ENCODE peak calls at places on chromosomes 13 and 19, in ten cellular contexts. M, Q, D, Y, O, V, G, T, P and C are unnamed samples.

GRCh38 chr19:4352701-4353121 is 9.3 kb downstream of the MPND start:
- DNase-seq in M (no peak), Q (no peak), D (no peak), Y (peak; percentile 77), O (peak; percentile 71), V (peak; percentile 53), G (peak; percentile 65), T (no peak), P (peak; percentile 73), C (peak; percentile 68)

GRCh38 chr19:4723465-4724251 is at the start of gene DPP9:
- DNase-seq in M (peak; percentile 97), Q (peak; percentile 82), D (peak; percentile 95), Y (peak; percentile 99), O (peak; percentile 99), V (peak; percentile 98), G (peak; percentile 100), T (peak; percentile 99), P (peak; percentile 98), C (peak; percentile 99)

GRCh38 chr19:33297401-33298145 is 4.8 kb downstream of the CEBPA start:
- DNase-seq in M (no peak), Q (no peak), D (no peak), Y (no peak), O (peak; percentile 48), V (no peak), G (no peak), T (no peak), P (no peak), C (no peak)

GRCh38 chr19:34487651-34488051 is 6.1 kb downstream of the WTIP start:
- DNase-seq in M (no peak), Q (no peak), D (no peak), Y (no peak), O (peak; percentile 55), V (no peak), G (no peak), T (peak; percentile 52), P (no peak), C (no peak)

GRCh38 chr13:51435002-51435578 is 17.7 kb downstream of the INTS6 start:
- DNase-seq in M (no peak), Q (no peak), D (no peak), Y (peak; percentile 64), O (no peak), V (no peak), G (peak; percentile 45), T (no peak), P (peak; percentile 51), C (no peak)

GRCh38 chr13:79194272-79194671 is 211.8 kb downstream of the RBM26 start:
- DNase-seq in M (no peak), Q (no peak), D (no peak), Y (no peak), O (no peak), V (no peak), G (peak; percentile 89), T (no peak), P (no peak), C (no peak)

GRCh38 chr13:110963554-110963970 is 48.7 kb upstream of the ANKRD10 start:
- DNase-seq in M (no peak), Q (no peak), D (no peak), Y (no peak), O (no peak), V (no peak), G (no peak), T (no peak), P (no peak), C (no peak)

GRCh38 chr19:46345157-46345556 is 1.7 kb upstream of the PPP5C start:
- DNase-seq in M (no peak), Q (no peak), D (no peak), Y (no peak), O (no peak), V (no peak), G (no peak), T (no peak), P (no peak), C (no peak)

GRCh38 chr19:49117677-49118564 is 1.0 kb downstream of the C19orf73 start:
- DNase-seq in M (peak; percentile 36), Q (no peak), D (no peak), Y (no peak), O (no peak), V (no peak), G (peak; percentile 15), T (no peak), P (no peak), C (no peak)

GRCh38 chr13:74907788-74908187 is 574.2 kb downstream of the TBC1D4 start:
- DNase-seq in M (no peak), Q (no peak), D (no peak), Y (no peak), O (no peak), V (no peak), G (no peak), T (no peak), P (no peak), C (no peak)

GRCh38 chr19:33815410-33816340 is 19.0 kb downstream of the KCTD15 start:
- DNase-seq in M (no peak), Q (no peak), D (peak; percentile 16), Y (peak; percentile 50), O (peak; percentile 46), V (peak; percentile 28), G (no peak), T (peak; percentile 40), P (peak; percentile 41), C (peak; percentile 8)

GRCh38 chr13:51874651-51875050 is 12.9 kb downstream of the CCDC70 start:
- DNase-seq in M (no peak), Q (no peak), D (no peak), Y (no peak), O (no peak), V (no peak), G (no peak), T (peak; percentile 7), P (no peak), C (no peak)

GRCh38 chr13:37132211-37132610 is 26.7 kb upstream of the CSNK1A1L start:
- DNase-seq in M (no peak), Q (no peak), D (no peak), Y (no peak), O (no peak), V (no peak), G (no peak), T (no peak), P (no peak), C (no peak)
- H3K4me1 ChIP-seq in M (peaks cover 12% of the 10 kb centered on the region), Q (peaks cover 5% of the 10 kb centered on the region), D (peaks cover 20% of the 10 kb centered on the region), Y (no peaks in the 10 kb centered on the region), O (peaks cover 31% of the 10 kb centered on the region), V (no peaks in the 10 kb centered on the region), G (no peaks in the 10 kb centered on the region), T (peaks cover 3% of the 10 kb centered on the region), P (no peaks in the 10 kb centered on the region), C (no peaks in the 10 kb centered on the region)

GRCh38 chr13:24348797-24349515 is 39.6 kb downstream of the C1QTNF9 start:
- DNase-seq in M (no peak), Q (no peak), D (no peak), Y (no peak), O (no peak), V (peak; percentile 68), G (no peak), T (no peak), P (no peak), C (no peak)
- H3K27ac ChIP-seq in M (no peak overlapping the region), Q (no peak overlapping the region), D (no peak overlapping the region), Y (no peak overlapping the region), O (no peak overlapping the region), V (no peak overlapping the region), G (no peak overlapping the region), T (no peak overlapping the region), P (no peak overlapping the region), C (no peak overlapping the region)

DNA sequence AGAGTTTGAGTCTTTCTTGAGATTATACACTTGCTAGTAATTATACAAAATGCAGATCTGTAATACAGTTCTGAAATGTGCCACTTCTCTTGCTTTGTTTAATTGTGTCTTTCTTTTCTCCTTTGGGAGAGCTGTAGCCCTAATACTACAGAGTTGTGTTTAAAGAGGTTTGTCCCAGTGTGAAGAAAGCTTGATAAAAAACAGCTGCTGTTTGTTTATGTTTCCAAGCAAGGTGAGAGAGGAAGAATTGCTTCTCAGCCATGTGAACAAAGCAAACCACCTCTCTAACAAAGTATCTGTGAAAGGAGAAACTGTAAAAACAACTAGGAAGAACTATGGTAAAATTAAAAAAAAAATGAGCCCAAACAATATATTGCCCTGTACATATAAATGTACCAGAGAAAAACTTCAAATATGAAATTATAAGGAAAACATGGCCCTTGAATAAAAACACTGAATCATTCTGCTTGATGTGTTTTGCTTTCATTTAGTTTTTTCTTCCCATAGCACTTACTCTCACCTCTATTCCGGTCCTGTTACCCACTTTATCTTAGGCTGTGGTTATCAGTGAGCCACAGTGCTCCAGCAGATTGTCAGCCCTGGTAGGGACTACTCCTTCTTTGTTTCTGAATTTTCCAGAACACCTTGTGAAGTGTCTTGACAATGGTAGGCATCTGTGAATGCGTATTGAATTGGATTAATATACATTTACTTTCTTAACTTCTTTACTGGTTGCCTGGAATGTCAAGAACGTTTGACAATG is 257.1 kb downstream of the MTUS2 start:
- DNase-seq in M (no peak), Q (no peak), D (no peak), Y (no peak), O (no peak), V (no peak), G (no peak), T (no peak), P (no peak), C (no peak)
- H3K9me3 ChIP-seq in M (peaks cover 27% of the 10 kb centered on the region), Q (no peaks in the 10 kb centered on the region), D (peaks cover 5% of the 10 kb centered on the region), Y (no peaks in the 10 kb centered on the region), O (no peaks in the 10 kb centered on the region), V (no peaks in the 10 kb centered on the region), G (no peaks in the 10 kb centered on the region), T (no peaks in the 10 kb centered on the region), P (no peaks in the 10 kb centered on the region), C (no peaks in the 10 kb centered on the region)

GRCh38 chr13:40984670-40985366 is 34.3 kb downstream of the ELF1 start:
- DNase-seq in M (no peak), Q (no peak), D (no peak), Y (no peak), O (no peak), V (no peak), G (peak; percentile 71), T (no peak), P (peak; percentile 47), C (no peak)

GRCh38 chr13:40985596-40986327 is 33.4 kb downstream of the ELF1 start:
- DNase-seq in M (no peak), Q (no peak), D (no peak), Y (no peak), O (no peak), V (no peak), G (no peak), T (no peak), P (no peak), C (no peak)

GRCh38 chr13:40983725-40984669 is 35.1 kb downstream of the ELF1 start:
- DNase-seq in M (no peak), Q (no peak), D (no peak), Y (no peak), O (no peak), V (no peak), G (no peak), T (no peak), P (no peak), C (no peak)

GRCh38 chr13:40987606-40988280 is 31.4 kb downstream of the ELF1 start:
- DNase-seq in M (no peak), Q (no peak), D (no peak), Y (peak; percentile 38), O (no peak), V (no peak), G (no peak), T (no peak), P (no peak), C (no peak)

DNA sequence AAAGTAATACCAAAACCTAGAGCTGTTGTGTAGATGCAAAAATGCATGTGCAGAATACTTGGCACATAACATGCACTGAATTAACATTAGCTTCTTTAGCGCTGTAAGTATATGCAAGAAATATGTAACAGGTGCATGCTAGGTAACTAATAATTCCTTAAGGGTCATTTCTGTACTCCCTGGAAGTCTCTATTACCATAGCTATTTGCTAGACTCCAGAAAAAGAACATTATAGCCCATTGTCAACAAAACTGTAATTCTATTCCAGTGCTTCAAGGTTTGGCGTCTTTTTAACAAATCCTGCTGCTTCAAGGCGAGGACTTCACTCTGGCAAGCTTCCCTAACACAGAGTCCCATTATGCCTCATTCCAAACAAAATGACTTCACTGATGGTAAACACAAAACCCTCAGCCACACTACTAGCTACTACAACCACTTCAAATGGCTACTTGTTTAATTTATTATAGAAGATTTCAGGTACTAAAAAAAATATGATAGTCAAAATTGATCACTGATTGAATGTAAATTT is 32.7 kb downstream of the ELF1 start:
- DNase-seq in M (no peak), Q (no peak), D (no peak), Y (peak; percentile 77), O (no peak), V (no peak), G (no peak), T (no peak), P (peak; percentile 38), C (no peak)
- H3K4me1 ChIP-seq in M (peaks cover 80% of the 10 kb centered on the region), Q (peaks cover 25% of the 10 kb centered on the region), D (peaks cover 46% of the 10 kb centered on the region), Y (peaks cover 4% of the 10 kb centered on the region), O (peaks cover 58% of the 10 kb centered on the region), V (peaks cover 55% of the 10 kb centered on the region), G (peaks cover 79% of the 10 kb centered on the region), T (peaks cover 21% of the 10 kb centered on the region), P (no peaks in the 10 kb centered on the region), C (peaks cover 27% of the 10 kb centered on the region)